ENCODE peak calls at places on chromosomes 16 and 17, in nine cellular contexts. One of them, this sample, is unnamed.

GRCh38 chr16:48499822-48500440 is 110.0 kb downstream of the N4BP1 start:
- DNase-seq in HEK293T: no peak
- DNase-seq in left cardiac atrium: peak
- DNase-seq in WERI-Rb-1: no peak
- DNase-seq in ELF-1: no peak
- DNase-seq in pancreas: no peak
- DNase-seq in germinal center: no peak
- DNase-seq in psoas muscle: no peak
- DNase-seq in 8988T: no peak
- DNase-seq in this sample: no peak

GRCh38 chr16:49652441-49653175 is 203.3 kb downstream of the ZNF423 start:
- DNase-seq in germinal center: no peak
- DNase-seq in 8988T: no peak
- DNase-seq in WERI-Rb-1: no peak
- DNase-seq in ELF-1: no peak
- DNase-seq in HEK293T: no peak
- DNase-seq in left cardiac atrium: peak
- DNase-seq in psoas muscle: peak
- DNase-seq in pancreas: peak
- DNase-seq in this sample: peak

GRCh38 chr16:67173808-67174705 is 3.7 kb downstream of the NOL3 start:
- DNase-seq in pancreas: peak
- DNase-seq in WERI-Rb-1: peak
- DNase-seq in 8988T: peak
- DNase-seq in germinal center: peak
- DNase-seq in ELF-1: peak
- DNase-seq in HEK293T: no peak
- DNase-seq in psoas muscle: peak
- DNase-seq in left cardiac atrium: peak
- DNase-seq in this sample: peak

GRCh38 chr17:51224615-51225262 is 35.1 kb downstream of the MBTD1 start:
- DNase-seq in WERI-Rb-1: no peak
- DNase-seq in HEK293T: no peak
- DNase-seq in 8988T: no peak
- DNase-seq in ELF-1: no peak
- DNase-seq in pancreas: no peak
- DNase-seq in left cardiac atrium: no peak
- DNase-seq in germinal center: no peak
- DNase-seq in psoas muscle: no peak
- DNase-seq in this sample: no peak

GRCh38 chr17:19747829-19748806 is at the start of gene ALDH3A1:
- DNase-seq in ELF-1: peak
- DNase-seq in HEK293T: no peak
- DNase-seq in germinal center: no peak
- DNase-seq in psoas muscle: no peak
- DNase-seq in left cardiac atrium: no peak
- DNase-seq in pancreas: no peak
- DNase-seq in WERI-Rb-1: no peak
- DNase-seq in 8988T: no peak
- DNase-seq in this sample: no peak

GRCh38 chr17:38561416-38562214 is 44.1 kb downstream of the SRCIN1 start:
- DNase-seq in pancreas: peak
- DNase-seq in HEK293T: no peak
- DNase-seq in 8988T: no peak
- DNase-seq in ELF-1: peak
- DNase-seq in left cardiac atrium: no peak
- DNase-seq in WERI-Rb-1: no peak
- DNase-seq in psoas muscle: no peak
- DNase-seq in germinal center: no peak
- DNase-seq in this sample: no peak

GRCh38 chr16:86930663-86931062 is 352.3 kb downstream of the FOXL1 start:
- DNase-seq in 8988T: no peak
- DNase-seq in pancreas: no peak
- DNase-seq in ELF-1: no peak
- DNase-seq in WERI-Rb-1: no peak
- DNase-seq in psoas muscle: no peak
- DNase-seq in germinal center: no peak
- DNase-seq in HEK293T: no peak
- DNase-seq in left cardiac atrium: no peak
- DNase-seq in this sample: no peak

GRCh38 chr17:56819431-56820145 is 14.1 kb downstream of the C17orf67 start:
- DNase-seq in HEK293T: peak
- DNase-seq in ELF-1: peak
- DNase-seq in left cardiac atrium: peak
- DNase-seq in germinal center: peak
- DNase-seq in WERI-Rb-1: peak
- DNase-seq in pancreas: no peak
- DNase-seq in psoas muscle: peak
- DNase-seq in 8988T: peak
- DNase-seq in this sample: peak